ENCODE peak calls at places on chromosome 13, in six cellular contexts. One of them, this sample, is unnamed.

GRCh38 chr13:101535192-101535746 is 82.8 kb downstream of the ITGBL1 start:
- DNase-seq in A673: no peak
- DNase-seq in lower leg skin: no peak
- DNase-seq in A549: no peak
- DNase-seq in HFF-Myc: no peak
- DNase-seq in bronchial epithelial cell: no peak
- DNase-seq in this sample: no peak

GRCh38 chr13:110338441-110339101 is 31.5 kb downstream of the COL4A2 start:
- DNase-seq in HFF-Myc: no peak
- DNase-seq in A549: no peak
- DNase-seq in A673: no peak
- DNase-seq in lower leg skin: peak
- DNase-seq in bronchial epithelial cell: no peak
- DNase-seq in this sample: no peak

GRCh38 chr13:27962128-27962841 is 6.8 kb downstream of the CDX2 start:
- DNase-seq in HFF-Myc: no peak
- DNase-seq in bronchial epithelial cell: no peak
- DNase-seq in lower leg skin: peak
- DNase-seq in A549: no peak
- DNase-seq in A673: no peak
- DNase-seq in this sample: peak

GRCh38 chr13:35714588-35714987 is 238.1 kb upstream of the MAB21L1 start:
- DNase-seq in lower leg skin: no peak
- DNase-seq in A673: no peak
- DNase-seq in A549: no peak
- DNase-seq in HFF-Myc: no peak
- DNase-seq in bronchial epithelial cell: no peak
- DNase-seq in this sample: no peak

GRCh38 chr13:107138468-107138867 is 570.5 kb upstream of the ARGLU1 start:
- DNase-seq in lower leg skin: no peak
- DNase-seq in bronchial epithelial cell: no peak
- DNase-seq in A673: no peak
- DNase-seq in HFF-Myc: no peak
- DNase-seq in A549: no peak
- DNase-seq in this sample: no peak

GRCh38 chr13:36362914-36363313 is 16.7 kb upstream of the SPART start:
- DNase-seq in bronchial epithelial cell: no peak
- DNase-seq in A673: no peak
- DNase-seq in lower leg skin: no peak
- DNase-seq in HFF-Myc: no peak
- DNase-seq in A549: no peak
- DNase-seq in this sample: no peak

GRCh38 chr13:95624020-95624419 is 20.5 kb downstream of the DZIP1 start:
- DNase-seq in lower leg skin: no peak
- DNase-seq in A549: peak
- DNase-seq in bronchial epithelial cell: peak
- DNase-seq in A673: peak
- DNase-seq in HFF-Myc: no peak
- DNase-seq in this sample: no peak

GRCh38 chr13:22937241-22937640 is 243.5 kb upstream of the SGCG start:
- DNase-seq in HFF-Myc: no peak
- DNase-seq in lower leg skin: no peak
- DNase-seq in bronchial epithelial cell: no peak
- DNase-seq in A549: no peak
- DNase-seq in A673: no peak
- DNase-seq in this sample: no peak

GRCh38 chr13:96041326-96042092 is 11.7 kb downstream of the UGGT2 start:
- DNase-seq in A549: no peak
- DNase-seq in lower leg skin: no peak
- DNase-seq in A673: no peak
- DNase-seq in HFF-Myc: no peak
- DNase-seq in bronchial epithelial cell: no peak
- DNase-seq in this sample: no peak

GRCh38 chr13:89061821-89062220 is 1390.7 kb downstream of the SLITRK5 start:
- DNase-seq in A549: no peak
- DNase-seq in A673: no peak
- DNase-seq in lower leg skin: no peak
- DNase-seq in bronchial epithelial cell: no peak
- DNase-seq in HFF-Myc: no peak
- DNase-seq in this sample: no peak

GRCh38 chr13:92966341-92966740 is 260.3 kb upstream of the GPC6 start:
- DNase-seq in lower leg skin: no peak
- DNase-seq in bronchial epithelial cell: no peak
- DNase-seq in A549: no peak
- DNase-seq in A673: no peak
- DNase-seq in HFF-Myc: no peak
- DNase-seq in this sample: no peak

GRCh38 chr13:94480672-94481145 is 1.2 kb upstream of the DCT start:
- DNase-seq in lower leg skin: no peak
- DNase-seq in bronchial epithelial cell: no peak
- DNase-seq in HFF-Myc: no peak
- DNase-seq in A673: no peak
- DNase-seq in A549: no peak
- DNase-seq in this sample: no peak

GRCh38 chr13:113765241-113765910 is 6.3 kb downstream of the TMEM255B start:
- DNase-seq in A549: no peak
- DNase-seq in A673: peak
- DNase-seq in HFF-Myc: peak
- DNase-seq in bronchial epithelial cell: no peak
- DNase-seq in lower leg skin: peak
- DNase-seq in this sample: no peak
- TF ChIP-seq CTCF in A549: no peak
- TF ChIP-seq CTCF in A673: no peak
- TF ChIP-seq CTCF in HFF-Myc: no peak
- TF ChIP-seq CTCF in bronchial epithelial cell: no peak
- TF ChIP-seq CTCF in lower leg skin: no peak
- TF ChIP-seq CTCF in this sample: no peak

DNA sequence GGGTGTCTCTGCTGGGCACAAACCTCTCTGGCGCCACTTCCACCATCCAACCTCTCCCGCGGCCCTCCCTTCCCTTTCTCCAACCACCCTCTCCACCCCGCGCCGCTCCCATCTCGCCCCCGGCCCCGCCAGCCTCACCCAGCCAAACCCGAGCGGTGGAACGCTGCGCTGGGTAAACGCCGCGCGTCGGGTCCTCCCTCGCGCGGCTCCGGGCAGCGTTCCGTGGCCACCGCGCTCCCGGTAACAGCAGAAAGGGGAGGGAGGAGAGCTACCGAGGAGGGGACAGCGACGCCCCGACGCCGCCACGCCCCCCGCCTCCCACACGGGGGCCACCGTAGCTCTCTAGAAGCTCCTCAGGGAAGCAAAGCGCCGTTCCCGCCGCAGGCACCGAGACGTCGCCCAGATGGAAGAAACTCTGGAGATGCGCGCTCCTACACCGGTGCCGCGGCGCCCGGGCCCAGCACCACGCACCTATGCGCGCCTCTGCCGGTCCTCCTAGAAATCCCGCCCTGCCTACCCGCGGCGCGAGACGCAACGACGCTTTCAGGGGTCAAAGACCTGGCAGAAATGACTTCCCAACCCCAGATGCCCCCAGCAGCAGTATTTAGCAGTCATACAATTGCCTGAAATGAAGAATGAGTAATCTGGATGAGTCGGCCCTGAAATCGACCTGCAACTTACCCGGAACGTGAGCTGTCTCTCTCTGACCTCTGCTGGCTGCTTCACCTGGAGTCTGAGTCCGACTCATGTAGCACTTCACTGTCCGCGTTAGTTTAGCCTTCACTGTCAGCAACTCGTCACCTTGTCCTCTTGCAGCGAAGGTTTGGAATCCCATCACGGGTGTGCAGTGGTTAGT is at the start of gene RUBCNL:
- DNase-seq in HFF-Myc: no peak
- DNase-seq in bronchial epithelial cell: peak
- DNase-seq in A549: peak
- DNase-seq in A673: peak
- DNase-seq in lower leg skin: peak
- DNase-seq in this sample: no peak
- TF ChIP-seq CTCF in HFF-Myc: no peak
- TF ChIP-seq CTCF in bronchial epithelial cell: no peak
- TF ChIP-seq CTCF in A549: no peak
- TF ChIP-seq CTCF in A673: no peak
- TF ChIP-seq CTCF in lower leg skin: no peak
- TF ChIP-seq CTCF in this sample: no peak

GRCh38 chr13:50535050-50535449 is 308.4 kb downstream of the DLEU7 start:
- DNase-seq in lower leg skin: no peak
- DNase-seq in A549: no peak
- DNase-seq in bronchial epithelial cell: no peak
- DNase-seq in HFF-Myc: no peak
- DNase-seq in A673: no peak
- DNase-seq in this sample: no peak

GRCh38 chr13:50537029-50537428 is 306.5 kb downstream of the DLEU7 start:
- DNase-seq in A549: no peak
- DNase-seq in bronchial epithelial cell: peak
- DNase-seq in HFF-Myc: no peak
- DNase-seq in lower leg skin: no peak
- DNase-seq in A673: no peak
- DNase-seq in this sample: no peak

GRCh38 chr13:50527612-50528509 is 315.6 kb downstream of the DLEU7 start:
- DNase-seq in A549: peak
- DNase-seq in HFF-Myc: no peak
- DNase-seq in lower leg skin: no peak
- DNase-seq in bronchial epithelial cell: peak
- DNase-seq in A673: no peak
- DNase-seq in this sample: no peak

GRCh38 chr13:50529154-50529882 is 314.2 kb downstream of the DLEU7 start:
- DNase-seq in bronchial epithelial cell: peak
- DNase-seq in lower leg skin: peak
- DNase-seq in A549: peak
- DNase-seq in A673: peak
- DNase-seq in HFF-Myc: no peak
- DNase-seq in this sample: no peak

GRCh38 chr13:50531917-50532899 is 311.3 kb downstream of the DLEU7 start:
- DNase-seq in lower leg skin: no peak
- DNase-seq in bronchial epithelial cell: peak
- DNase-seq in HFF-Myc: no peak
- DNase-seq in A549: peak
- DNase-seq in A673: peak
- DNase-seq in this sample: no peak
- TF ChIP-seq CTCF in lower leg skin: no peak
- TF ChIP-seq CTCF in bronchial epithelial cell: peak
- TF ChIP-seq CTCF in HFF-Myc: peak
- TF ChIP-seq CTCF in A549: peak
- TF ChIP-seq CTCF in A673: peak
- TF ChIP-seq CTCF in this sample: peak

DNA sequence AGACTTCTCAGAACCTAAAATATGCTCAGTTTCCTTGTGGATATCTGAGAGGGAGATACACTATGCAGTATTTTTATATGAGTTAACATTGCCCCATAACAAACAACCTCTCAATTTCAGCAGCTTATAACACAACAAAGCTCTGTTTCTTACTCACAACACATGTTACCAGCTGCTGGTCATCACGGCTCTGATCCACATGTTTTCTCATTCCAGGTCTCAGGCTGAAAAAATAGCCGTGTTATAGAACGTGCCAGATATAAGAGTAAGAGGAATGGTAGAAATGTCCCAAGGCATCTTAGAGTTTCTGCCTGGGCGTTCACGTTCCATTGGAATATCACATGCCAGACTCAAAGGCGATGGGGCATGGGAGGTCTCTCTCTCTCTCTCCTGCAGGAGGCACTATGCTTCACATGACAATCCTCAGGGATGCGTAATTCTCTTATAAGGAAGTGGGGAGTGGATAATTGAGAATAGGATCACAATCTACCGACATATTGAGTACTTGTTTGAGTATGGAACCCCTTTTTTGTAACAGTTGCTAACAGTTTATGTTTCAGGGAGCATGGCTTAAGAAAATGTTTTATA is 246.6 kb downstream of the NHLRC3 start:
- DNase-seq in lower leg skin: no peak
- DNase-seq in HFF-Myc: no peak
- DNase-seq in A673: no peak
- DNase-seq in A549: no peak
- DNase-seq in bronchial epithelial cell: no peak
- DNase-seq in this sample: no peak
- TF ChIP-seq CTCF in lower leg skin: no peak
- TF ChIP-seq CTCF in HFF-Myc: peak
- TF ChIP-seq CTCF in A673: peak
- TF ChIP-seq CTCF in A549: no peak
- TF ChIP-seq CTCF in bronchial epithelial cell: no peak
- TF ChIP-seq CTCF in this sample: no peak

GRCh38 chr13:69565334-69565733 is 542.3 kb upstream of the ATXN8OS start:
- DNase-seq in A673: peak
- DNase-seq in bronchial epithelial cell: peak
- DNase-seq in lower leg skin: no peak
- DNase-seq in HFF-Myc: peak
- DNase-seq in A549: peak
- DNase-seq in this sample: no peak
- TF ChIP-seq CTCF in A673: peak
- TF ChIP-seq CTCF in bronchial epithelial cell: peak
- TF ChIP-seq CTCF in lower leg skin: no peak
- TF ChIP-seq CTCF in HFF-Myc: peak
- TF ChIP-seq CTCF in A549: no peak
- TF ChIP-seq CTCF in this sample: peak

DNA sequence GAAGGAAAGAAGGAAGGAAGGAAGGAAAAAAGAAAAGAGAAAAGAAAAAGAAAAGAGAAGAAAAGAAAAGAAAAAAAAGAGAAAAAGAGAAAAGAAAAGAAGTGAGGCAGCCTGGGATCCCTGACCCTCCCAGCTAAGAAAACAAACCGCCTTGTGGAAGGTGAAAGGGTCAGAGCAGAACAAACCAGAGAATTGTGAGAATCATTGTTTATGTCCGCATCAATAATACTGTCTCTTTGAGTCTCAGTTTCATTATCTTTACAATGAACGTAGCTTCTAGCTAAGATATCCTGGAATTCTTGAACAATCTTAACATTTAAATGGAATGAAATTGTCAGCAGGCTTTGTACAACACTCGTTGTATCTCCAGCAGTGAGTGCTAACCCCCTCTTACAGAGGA is 66.4 kb upstream of the SERP2 start:
- DNase-seq in HFF-Myc: no peak
- DNase-seq in lower leg skin: no peak
- DNase-seq in A673: no peak
- DNase-seq in bronchial epithelial cell: no peak
- DNase-seq in A549: peak
- DNase-seq in this sample: no peak
- TF ChIP-seq CTCF in HFF-Myc: no peak
- TF ChIP-seq CTCF in lower leg skin: no peak
- TF ChIP-seq CTCF in A673: no peak
- TF ChIP-seq CTCF in bronchial epithelial cell: no peak
- TF ChIP-seq CTCF in A549: no peak
- TF ChIP-seq CTCF in this sample: no peak

GRCh38 chr13:49869514-49869913 is 66.6 kb downstream of the SPRYD7 start:
- DNase-seq in lower leg skin: no peak
- DNase-seq in A549: peak
- DNase-seq in bronchial epithelial cell: peak
- DNase-seq in HFF-Myc: peak
- DNase-seq in A673: peak
- DNase-seq in this sample: no peak
- TF ChIP-seq CTCF in lower leg skin: no peak
- TF ChIP-seq CTCF in A549: peak
- TF ChIP-seq CTCF in bronchial epithelial cell: no peak
- TF ChIP-seq CTCF in HFF-Myc: peak
- TF ChIP-seq CTCF in A673: peak
- TF ChIP-seq CTCF in this sample: peak